ENCODE peak calls at places on chromosomes 5 and 9, in eight cellular contexts. One of them, this sample, is unnamed.
A peak's percentile ranks its signal among the peaks of the same experiment; 100 is the strongest.

GRCh38 chr5:1380910-1381309 is 36.0 kb upstream of the CLPTM1L start:
- DNase-seq in prostate gland: peak; percentile 27
- DNase-seq in A549: no peak
- DNase-seq in thyroid gland: no peak
- DNase-seq in body of pancreas: no peak
- DNase-seq in uterus: no peak
- DNase-seq in ovary: no peak
- DNase-seq in transverse colon: no peak
- DNase-seq in this sample: no peak

GRCh38 chr5:138408023-138408422 is 30.8 kb upstream of the REEP2 start:
- DNase-seq in prostate gland: no peak
- DNase-seq in A549: no peak
- DNase-seq in thyroid gland: no peak
- DNase-seq in body of pancreas: no peak
- DNase-seq in uterus: no peak
- DNase-seq in ovary: no peak
- DNase-seq in transverse colon: peak; percentile 14
- DNase-seq in this sample: no peak

GRCh38 chr5:88376728-88377127 is 108.1 kb upstream of the TMEM161B start:
- DNase-seq in prostate gland: no peak
- DNase-seq in A549: no peak
- DNase-seq in thyroid gland: no peak
- DNase-seq in body of pancreas: no peak
- DNase-seq in uterus: no peak
- DNase-seq in ovary: no peak
- DNase-seq in transverse colon: no peak
- DNase-seq in this sample: no peak

GRCh38 chr5:142840591-142840990 is 70.4 kb downstream of the ARHGAP26 start:
- DNase-seq in prostate gland: no peak
- DNase-seq in A549: peak; percentile 48
- DNase-seq in thyroid gland: no peak
- DNase-seq in body of pancreas: no peak
- DNase-seq in uterus: no peak
- DNase-seq in ovary: no peak
- DNase-seq in transverse colon: no peak
- DNase-seq in this sample: no peak

GRCh38 chr5:157108961-157109360 is at the start of gene HAVCR2:
- DNase-seq in prostate gland: peak; percentile 10
- DNase-seq in A549: no peak
- DNase-seq in thyroid gland: peak; percentile 15
- DNase-seq in body of pancreas: peak; percentile 21
- DNase-seq in uterus: no peak
- DNase-seq in ovary: no peak
- DNase-seq in transverse colon: peak; percentile 42
- DNase-seq in this sample: no peak

GRCh38 chr9:97525451-97525850 is 24.0 kb downstream of the TMOD1 start:
- DNase-seq in prostate gland: no peak
- DNase-seq in A549: no peak
- DNase-seq in thyroid gland: no peak
- DNase-seq in body of pancreas: no peak
- DNase-seq in uterus: peak; percentile 1
- DNase-seq in ovary: no peak
- DNase-seq in transverse colon: no peak
- DNase-seq in this sample: no peak

GRCh38 chr5:164651544-164651943 is 1146.1 kb downstream of the MAT2B start:
- DNase-seq in prostate gland: no peak
- DNase-seq in A549: no peak
- DNase-seq in thyroid gland: no peak
- DNase-seq in body of pancreas: no peak
- DNase-seq in uterus: no peak
- DNase-seq in ovary: no peak
- DNase-seq in transverse colon: no peak
- DNase-seq in this sample: no peak

GRCh38 chr5:40904205-40904993 is 4.9 kb upstream of the C7 start:
- DNase-seq in prostate gland: peak; percentile 36
- DNase-seq in A549: peak; percentile 71
- DNase-seq in thyroid gland: peak; percentile 35
- DNase-seq in body of pancreas: peak; percentile 81
- DNase-seq in uterus: peak; percentile 71
- DNase-seq in ovary: peak; percentile 67
- DNase-seq in transverse colon: peak; percentile 70
- DNase-seq in this sample: no peak

GRCh38 chr5:72507360-72508238 is at the start of gene ZNF366:
- DNase-seq in prostate gland: no peak
- DNase-seq in A549: no peak
- DNase-seq in thyroid gland: peak; percentile 60
- DNase-seq in body of pancreas: no peak
- DNase-seq in uterus: no peak
- DNase-seq in ovary: no peak
- DNase-seq in transverse colon: no peak
- DNase-seq in this sample: peak; percentile 75

GRCh38 chr9:99785010-99785590 is 36.6 kb upstream of the NR4A3 start:
- DNase-seq in prostate gland: no peak
- DNase-seq in A549: no peak
- DNase-seq in thyroid gland: no peak
- DNase-seq in body of pancreas: no peak
- DNase-seq in uterus: no peak
- DNase-seq in ovary: no peak
- DNase-seq in transverse colon: no peak
- DNase-seq in this sample: no peak

GRCh38 chr5:6215891-6216290 is 162.5 kb downstream of the MED10 start:
- DNase-seq in prostate gland: no peak
- DNase-seq in A549: no peak
- DNase-seq in thyroid gland: no peak
- DNase-seq in body of pancreas: no peak
- DNase-seq in uterus: no peak
- DNase-seq in ovary: no peak
- DNase-seq in transverse colon: no peak
- DNase-seq in this sample: peak; percentile 70

GRCh38 chr9:118809160-118809625 is 560.0 kb downstream of the BRINP1 start:
- DNase-seq in prostate gland: no peak
- DNase-seq in A549: no peak
- DNase-seq in thyroid gland: peak; percentile 37
- DNase-seq in body of pancreas: peak; percentile 6
- DNase-seq in uterus: no peak
- DNase-seq in ovary: no peak
- DNase-seq in transverse colon: no peak
- DNase-seq in this sample: no peak

GRCh38 chr5:50672663-50673062 is 6.2 kb downstream of the PARP8 start:
- DNase-seq in prostate gland: no peak
- DNase-seq in A549: no peak
- DNase-seq in thyroid gland: no peak
- DNase-seq in body of pancreas: no peak
- DNase-seq in uterus: no peak
- DNase-seq in ovary: no peak
- DNase-seq in transverse colon: no peak
- DNase-seq in this sample: no peak

GRCh38 chr9:130443456-130443801 is 1.3 kb upstream of the ASS1 start:
- DNase-seq in prostate gland: no peak
- DNase-seq in A549: no peak
- DNase-seq in thyroid gland: no peak
- DNase-seq in body of pancreas: no peak
- DNase-seq in uterus: no peak
- DNase-seq in ovary: no peak
- DNase-seq in transverse colon: no peak
- DNase-seq in this sample: no peak

GRCh38 chr9:130445268-130445983 is 665 bp downstream of the ASS1 start:
- DNase-seq in prostate gland: no peak
- DNase-seq in A549: no peak
- DNase-seq in thyroid gland: peak; percentile 70
- DNase-seq in body of pancreas: peak; percentile 66
- DNase-seq in uterus: peak; percentile 65
- DNase-seq in ovary: peak; percentile 59
- DNase-seq in transverse colon: peak; percentile 78
- DNase-seq in this sample: no peak

GRCh38 chr9:130446111-130446861 is 1.5 kb downstream of the ASS1 start:
- DNase-seq in prostate gland: peak; percentile 62
- DNase-seq in A549: no peak
- DNase-seq in thyroid gland: peak; percentile 99
- DNase-seq in body of pancreas: peak; percentile 61
- DNase-seq in uterus: peak; percentile 97
- DNase-seq in ovary: peak; percentile 93
- DNase-seq in transverse colon: peak; percentile 71
- DNase-seq in this sample: no peak

GRCh38 chr9:130443840-130444492 is 795 bp upstream of the ASS1 start:
- DNase-seq in prostate gland: no peak
- DNase-seq in A549: no peak
- DNase-seq in thyroid gland: peak; percentile 55
- DNase-seq in body of pancreas: peak; percentile 53
- DNase-seq in uterus: peak; percentile 63
- DNase-seq in ovary: peak; percentile 53
- DNase-seq in transverse colon: peak; percentile 32
- DNase-seq in this sample: no peak

GRCh38 chr9:130444565-130445221 is at the start of gene ASS1:
- DNase-seq in prostate gland: peak; percentile 73
- DNase-seq in A549: no peak
- DNase-seq in thyroid gland: peak; percentile 95
- DNase-seq in body of pancreas: peak; percentile 92
- DNase-seq in uterus: peak; percentile 74
- DNase-seq in ovary: peak; percentile 75
- DNase-seq in transverse colon: peak; percentile 91
- DNase-seq in this sample: no peak
- TF ChIP-seq POLR2A in prostate gland: peak; percentile 79
- TF ChIP-seq POLR2A in A549: no peak
- TF ChIP-seq POLR2A in thyroid gland: peak; percentile 97
- TF ChIP-seq POLR2A in body of pancreas: peak; percentile 63
- TF ChIP-seq POLR2A in uterus: peak; percentile 42
- TF ChIP-seq POLR2A in ovary: peak; percentile 36
- TF ChIP-seq POLR2A in transverse colon: peak; percentile 89
- TF ChIP-seq POLR2A in this sample: no peak

GRCh38 chr9:115022760-115023434 is 92.5 kb upstream of the TNFSF8 start:
- DNase-seq in prostate gland: no peak
- DNase-seq in A549: no peak
- DNase-seq in thyroid gland: no peak
- DNase-seq in body of pancreas: no peak
- DNase-seq in uterus: no peak
- DNase-seq in ovary: no peak
- DNase-seq in transverse colon: no peak
- DNase-seq in this sample: no peak
- H3K27ac ChIP-seq in prostate gland: no peak overlapping the region
- H3K27ac ChIP-seq in A549: no peak overlapping the region
- H3K27ac ChIP-seq in thyroid gland: no peak overlapping the region
- H3K27ac ChIP-seq in body of pancreas: no peak overlapping the region
- H3K27ac ChIP-seq in uterus: peak overlapping the region; percentile 28
- H3K27ac ChIP-seq in ovary: no peak overlapping the region
- H3K27ac ChIP-seq in transverse colon: no peak overlapping the region
- H3K27ac ChIP-seq in this sample: no peak overlapping the region

GRCh38 chr5:83408719-83409118 is 62.8 kb upstream of the VCAN start:
- DNase-seq in prostate gland: no peak
- DNase-seq in A549: no peak
- DNase-seq in thyroid gland: no peak
- DNase-seq in body of pancreas: peak; percentile 52
- DNase-seq in uterus: no peak
- DNase-seq in ovary: no peak
- DNase-seq in transverse colon: no peak
- DNase-seq in this sample: no peak
- TF ChIP-seq POLR2A in prostate gland: no peak
- TF ChIP-seq POLR2A in A549: no peak
- TF ChIP-seq POLR2A in thyroid gland: no peak
- TF ChIP-seq POLR2A in body of pancreas: no peak
- TF ChIP-seq POLR2A in uterus: no peak
- TF ChIP-seq POLR2A in ovary: no peak
- TF ChIP-seq POLR2A in transverse colon: no peak
- TF ChIP-seq POLR2A in this sample: no peak

GRCh38 chr5:106860398-106861044 is 810.2 kb downstream of the EFNA5 start:
- DNase-seq in prostate gland: no peak
- DNase-seq in A549: no peak
- DNase-seq in thyroid gland: no peak
- DNase-seq in body of pancreas: no peak
- DNase-seq in uterus: no peak
- DNase-seq in ovary: no peak
- DNase-seq in transverse colon: no peak
- DNase-seq in this sample: no peak

GRCh38 chr5:106862450-106863193 is 808.1 kb downstream of the EFNA5 start:
- DNase-seq in prostate gland: no peak
- DNase-seq in A549: peak; percentile 23
- DNase-seq in thyroid gland: no peak
- DNase-seq in body of pancreas: no peak
- DNase-seq in uterus: no peak
- DNase-seq in ovary: no peak
- DNase-seq in transverse colon: no peak
- DNase-seq in this sample: no peak

GRCh38 chr5:106865279-106865678 is 805.5 kb downstream of the EFNA5 start:
- DNase-seq in prostate gland: no peak
- DNase-seq in A549: no peak
- DNase-seq in thyroid gland: no peak
- DNase-seq in body of pancreas: no peak
- DNase-seq in uterus: no peak
- DNase-seq in ovary: no peak
- DNase-seq in transverse colon: no peak
- DNase-seq in this sample: no peak
- H3K27ac ChIP-seq in prostate gland: no peak overlapping the region
- H3K27ac ChIP-seq in A549: no peak overlapping the region
- H3K27ac ChIP-seq in thyroid gland: no peak overlapping the region
- H3K27ac ChIP-seq in body of pancreas: no peak overlapping the region
- H3K27ac ChIP-seq in uterus: no peak overlapping the region
- H3K27ac ChIP-seq in ovary: no peak overlapping the region
- H3K27ac ChIP-seq in transverse colon: no peak overlapping the region
- H3K27ac ChIP-seq in this sample: no peak overlapping the region

DNA sequence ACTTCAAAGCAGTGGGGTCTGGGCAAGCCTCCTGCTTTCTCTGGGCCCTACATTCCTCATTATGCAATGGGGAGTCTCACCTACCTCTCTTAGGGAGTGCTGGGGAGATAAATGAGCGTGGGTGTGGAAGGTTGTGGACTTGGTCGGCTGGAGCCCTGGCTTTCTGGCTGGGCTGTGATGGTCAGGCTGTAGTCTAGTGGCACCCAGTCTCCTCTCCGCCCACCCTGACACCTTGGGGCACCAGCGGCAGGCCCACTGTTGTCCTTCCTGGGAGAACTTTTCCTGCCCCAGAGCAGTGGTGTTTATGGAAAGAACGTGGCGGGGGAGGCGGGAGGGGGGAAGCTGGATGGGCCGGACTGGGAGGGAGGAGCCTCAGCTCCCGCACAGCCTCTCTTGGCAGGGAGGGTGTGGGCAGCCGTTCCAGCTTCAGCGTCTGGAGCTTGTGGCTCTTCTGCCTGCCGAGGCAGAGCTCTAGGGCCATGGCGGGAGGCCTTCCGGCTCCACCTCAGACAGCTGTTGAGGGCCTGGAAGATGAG is 4.1 kb downstream of the PTGS1 start:
- DNase-seq in prostate gland: peak; percentile 84
- DNase-seq in A549: no peak
- DNase-seq in thyroid gland: peak; percentile 40
- DNase-seq in body of pancreas: peak; percentile 51
- DNase-seq in uterus: peak; percentile 61
- DNase-seq in ovary: peak; percentile 81
- DNase-seq in transverse colon: peak; percentile 76
- DNase-seq in this sample: no peak
- TF ChIP-seq POLR2A in prostate gland: no peak
- TF ChIP-seq POLR2A in A549: no peak
- TF ChIP-seq POLR2A in thyroid gland: no peak
- TF ChIP-seq POLR2A in body of pancreas: no peak
- TF ChIP-seq POLR2A in uterus: no peak
- TF ChIP-seq POLR2A in ovary: no peak
- TF ChIP-seq POLR2A in transverse colon: no peak
- TF ChIP-seq POLR2A in this sample: no peak

GRCh38 chr9:70586506-70586905 is 172.0 kb upstream of the KLF9 start:
- DNase-seq in prostate gland: no peak
- DNase-seq in A549: no peak
- DNase-seq in thyroid gland: no peak
- DNase-seq in body of pancreas: no peak
- DNase-seq in uterus: no peak
- DNase-seq in ovary: no peak
- DNase-seq in transverse colon: no peak
- DNase-seq in this sample: no peak
- H3K27ac ChIP-seq in prostate gland: peak overlapping the region; percentile 55
- H3K27ac ChIP-seq in A549: no peak overlapping the region
- H3K27ac ChIP-seq in thyroid gland: peak overlapping the region; percentile 1
- H3K27ac ChIP-seq in body of pancreas: no peak overlapping the region
- H3K27ac ChIP-seq in uterus: peak overlapping the region; percentile 96
- H3K27ac ChIP-seq in ovary: no peak overlapping the region
- H3K27ac ChIP-seq in transverse colon: peak overlapping the region; percentile 82
- H3K27ac ChIP-seq in this sample: peak overlapping the region; percentile 79

GRCh38 chr9:70260007-70260443 is 1.2 kb downstream of the SMC5 start:
- DNase-seq in prostate gland: no peak
- DNase-seq in A549: peak; percentile 9
- DNase-seq in thyroid gland: no peak
- DNase-seq in body of pancreas: peak; percentile 41
- DNase-seq in uterus: peak; percentile 23
- DNase-seq in ovary: peak; percentile 43
- DNase-seq in transverse colon: peak; percentile 24
- DNase-seq in this sample: no peak
- TF ChIP-seq POLR2A in prostate gland: no peak
- TF ChIP-seq POLR2A in A549: no peak
- TF ChIP-seq POLR2A in thyroid gland: no peak
- TF ChIP-seq POLR2A in body of pancreas: no peak
- TF ChIP-seq POLR2A in uterus: no peak
- TF ChIP-seq POLR2A in ovary: no peak
- TF ChIP-seq POLR2A in transverse colon: no peak
- TF ChIP-seq POLR2A in this sample: no peak

This sample was measured in vagina.